ENCODE peak calls at places on chromosomes 11 and 22, in nine cellular contexts. M is thoracic aorta, T is iPS DF 6.9, A is neural progenitor cell, F is esophagus squamous epithelium, O is dorsolateral prefrontal cortex, D is lower lobe of right lung, S is HAP-1, I is SK-N-SH. L is an unnamed sample.

GRCh38 chr11:43983221-43983795 is 40.9 kb downstream of the C11orf96 start:
- DNase-seq in F (no peak), O (no peak), A (no peak), M (no peak), D (no peak), S (no peak), T (no peak), I (no peak), L (no peak)

GRCh38 chr22:27310966-27311665 is 490.4 kb downstream of the MN1 start:
- DNase-seq in D (no peak), I (no peak), M (no peak), O (no peak), T (no peak), A (peak; percentile 58), S (no peak), F (no peak), L (no peak)

GRCh38 chr22:45179276-45180049 is 15.7 kb downstream of the NUP50 start:
- DNase-seq in O (no peak), D (no peak), F (no peak), A (no peak), T (no peak), S (no peak), I (no peak), M (no peak), L (no peak)

GRCh38 chr22:17951315-17951714 is 73.0 kb downstream of the MICAL3 start:
- DNase-seq in S (no peak), T (no peak), F (no peak), D (no peak), I (no peak), A (no peak), M (no peak), O (no peak), L (no peak)

GRCh38 chr22:37741312-37741795 is 44.5 kb downstream of the TRIOBP start:
- DNase-seq in D (peak; percentile 82), S (no peak), A (peak; percentile 27), M (no peak), I (peak; percentile 95), O (no peak), F (no peak), T (no peak), L (peak; percentile 90)

GRCh38 chr11:1401656-1402221 is 12.0 kb downstream of the BRSK2 start:
- DNase-seq in S (peak; percentile 21), A (peak; percentile 93), D (peak; percentile 72), T (no peak), M (no peak), O (peak; percentile 72), F (no peak), I (peak; percentile 94), L (peak; percentile 67)

GRCh38 chr11:127656266-127656879 is 655.8 kb upstream of the KIRREL3 start:
- DNase-seq in S (no peak), D (no peak), T (no peak), F (no peak), I (no peak), O (no peak), M (no peak), A (no peak), L (no peak)

GRCh38 chr11:69890476-69890875 is 71.3 kb upstream of the FGF3 start:
- DNase-seq in F (no peak), T (no peak), A (no peak), D (no peak), S (no peak), M (no peak), I (no peak), O (no peak), L (no peak)

GRCh38 chr11:71339178-71339881 is 87.0 kb upstream of the SHANK2 start:
- DNase-seq in I (no peak), D (no peak), M (no peak), O (no peak), A (no peak), S (no peak), F (no peak), T (no peak), L (no peak)

GRCh38 chr11:41237386-41237785 is 222.1 kb downstream of the LRRC4C start:
- DNase-seq in T (no peak), I (no peak), A (peak; percentile 12), F (no peak), M (no peak), O (no peak), D (no peak), S (no peak), L (no peak)

DNA sequence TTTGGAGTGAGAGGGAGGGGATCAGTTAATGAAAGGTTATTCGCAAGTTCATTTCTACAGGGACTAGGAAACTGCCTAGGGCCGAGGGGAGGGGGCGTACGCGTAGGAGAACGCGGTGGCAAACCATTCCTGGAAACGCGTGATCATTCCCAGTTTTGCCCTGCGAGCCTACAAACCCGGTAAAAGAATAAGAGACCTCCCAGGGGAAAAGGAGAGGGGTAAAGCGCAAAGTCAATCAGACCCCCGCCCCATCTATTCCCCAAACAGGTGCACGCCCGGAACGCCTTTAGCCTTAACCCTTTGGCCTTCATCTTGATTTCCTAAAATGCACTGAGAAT is 5.3 kb downstream of the BSX start:
- DNase-seq in T (no peak), F (no peak), O (no peak), M (no peak), S (no peak), D (no peak), I (no peak), A (no peak), L (no peak)
- H3K27me3 ChIP-seq in T (peaks cover 76% of the 10 kb centered on the region), F (peaks cover 97% of the 10 kb centered on the region), O (peaks cover 38% of the 10 kb centered on the region), M (peaks cover 40% of the 10 kb centered on the region), S (peaks cover 81% of the 10 kb centered on the region), D (peaks cover 95% of the 10 kb centered on the region), I (peaks cover 41% of the 10 kb centered on the region), A (peaks cover 100% of the 10 kb centered on the region), L (peaks cover 29% of the 10 kb centered on the region)

GRCh38 chr22:32843300-32843699 is 41.8 kb downstream of the TIMP3 start:
- DNase-seq in I (no peak), A (no peak), O (no peak), T (no peak), D (no peak), M (no peak), S (no peak), F (no peak), L (no peak)

GRCh38 chr22:32839776-32840571 is 38.5 kb downstream of the TIMP3 start:
- DNase-seq in D (no peak), I (peak; percentile 33), M (no peak), F (no peak), T (no peak), A (peak; percentile 44), S (no peak), O (no peak), L (no peak)

GRCh38 chr22:32844251-32844650 is 42.7 kb downstream of the TIMP3 start:
- DNase-seq in A (no peak), M (no peak), O (no peak), I (no peak), T (no peak), F (no peak), D (no peak), S (no peak), L (no peak)

GRCh38 chr22:32841175-32841574 is 39.7 kb downstream of the TIMP3 start:
- DNase-seq in M (no peak), S (no peak), F (no peak), T (no peak), A (no peak), O (no peak), D (no peak), I (no peak), L (no peak)

GRCh38 chr22:32842486-32842885 is 41.0 kb downstream of the TIMP3 start:
- DNase-seq in S (no peak), T (no peak), D (no peak), F (no peak), A (no peak), M (no peak), O (no peak), I (no peak), L (no peak)
- H3K27me3 ChIP-seq in S (no peaks in the 10 kb centered on the region), T (no peaks in the 10 kb centered on the region), D (no peaks in the 10 kb centered on the region), F (peaks cover 4% of the 10 kb centered on the region), A (no peaks in the 10 kb centered on the region), M (no peaks in the 10 kb centered on the region), O (no peaks in the 10 kb centered on the region), I (no peaks in the 10 kb centered on the region), L (no peaks in the 10 kb centered on the region)

GRCh38 chr11:75148436-75148983 is 2.4 kb upstream of the SLCO2B1 start:
- DNase-seq in O (no peak), S (no peak), D (no peak), M (no peak), A (no peak), F (no peak), T (no peak), I (no peak), L (no peak)
- H3K27me3 ChIP-seq in O (no peaks in the 10 kb centered on the region), S (peaks cover 6% of the 10 kb centered on the region), D (no peaks in the 10 kb centered on the region), M (no peaks in the 10 kb centered on the region), A (no peaks in the 10 kb centered on the region), F (no peaks in the 10 kb centered on the region), T (no peaks in the 10 kb centered on the region), I (peaks cover 7% of the 10 kb centered on the region), L (no peaks in the 10 kb centered on the region)

GRCh38 chr11:118162846-118163245 is 10.2 kb upstream of the SCN4B start:
- DNase-seq in I (no peak), O (no peak), S (no peak), M (no peak), T (no peak), A (no peak), F (no peak), D (no peak), L (no peak)
- H3K27me3 ChIP-seq in I (peaks cover 44% of the 10 kb centered on the region), O (no peaks in the 10 kb centered on the region), S (peaks cover 10% of the 10 kb centered on the region), M (no peaks in the 10 kb centered on the region), T (peaks cover 7% of the 10 kb centered on the region), A (peaks cover 53% of the 10 kb centered on the region), F (peaks cover 64% of the 10 kb centered on the region), D (no peaks in the 10 kb centered on the region), L (no peaks in the 10 kb centered on the region)

DNA sequence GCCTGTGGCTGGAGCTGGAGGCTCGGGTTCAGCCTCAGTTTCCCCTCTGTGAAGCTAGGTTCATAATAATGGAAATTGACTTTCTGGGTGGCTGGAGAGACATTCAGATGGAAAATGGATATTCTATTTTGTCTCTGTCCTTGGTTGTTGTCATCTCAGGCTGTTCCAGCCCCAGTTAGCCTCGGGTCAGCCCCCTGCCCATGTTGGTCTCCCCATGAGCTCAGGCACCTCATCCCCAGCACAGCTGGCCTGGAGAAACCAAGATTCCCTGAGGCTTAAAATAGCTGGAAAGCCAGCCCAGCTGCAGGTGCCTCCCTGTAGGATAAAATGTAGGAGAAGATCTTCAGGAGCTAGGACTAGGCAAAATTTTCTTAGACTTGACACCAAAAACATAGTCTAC is 129.5 kb downstream of the MED15 start:
- DNase-seq in D (no peak), S (no peak), M (no peak), A (no peak), I (no peak), O (no peak), T (no peak), F (no peak), L (no peak)
- H3K27me3 ChIP-seq in D (no peaks in the 10 kb centered on the region), S (peaks cover 8% of the 10 kb centered on the region), M (no peaks in the 10 kb centered on the region), A (no peaks in the 10 kb centered on the region), I (no peaks in the 10 kb centered on the region), O (no peaks in the 10 kb centered on the region), T (no peaks in the 10 kb centered on the region), F (peaks cover 67% of the 10 kb centered on the region), L (no peaks in the 10 kb centered on the region)

DNA sequence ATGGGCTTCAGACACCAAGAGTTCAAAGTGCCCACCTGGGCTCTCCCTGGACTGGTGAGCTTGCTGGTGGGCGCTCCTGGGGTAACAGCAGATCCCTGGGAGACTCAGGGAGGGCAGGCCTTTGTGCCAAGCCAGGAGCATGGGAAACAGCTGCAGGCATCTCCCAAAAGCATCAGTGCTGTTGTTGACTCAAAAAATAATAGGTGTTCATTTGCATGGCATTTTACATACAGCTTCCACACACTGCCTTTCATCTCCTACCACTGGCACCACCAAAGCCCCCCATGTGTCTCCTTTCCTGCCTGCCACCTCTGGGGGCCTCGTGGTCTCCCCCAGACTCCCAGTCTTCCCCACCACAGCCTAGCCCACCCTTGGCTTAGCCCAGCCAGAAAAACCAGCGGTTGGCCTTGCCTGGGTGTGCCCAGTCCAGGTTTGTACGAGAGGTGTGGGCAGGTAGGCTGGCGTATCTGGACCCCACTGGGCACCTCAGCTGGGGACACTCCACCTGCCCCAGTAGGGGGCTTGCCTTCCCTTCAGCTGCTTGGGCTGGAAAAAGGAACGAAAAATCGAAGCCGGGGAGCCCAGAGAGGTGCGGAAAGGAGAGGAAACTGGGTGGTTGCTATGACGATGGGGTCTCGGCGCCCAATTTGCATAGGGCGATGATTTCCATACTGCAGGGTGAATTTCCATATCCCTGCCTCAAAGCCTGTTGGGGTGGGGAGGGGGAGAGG is 15.0 kb downstream of the POU2F3 start:
- DNase-seq in D (no peak), I (no peak), S (no peak), M (no peak), A (no peak), O (no peak), T (peak; percentile 72), F (no peak), L (no peak)
- H3K27me3 ChIP-seq in D (peaks cover 43% of the 10 kb centered on the region), I (peaks cover 26% of the 10 kb centered on the region), S (peaks cover 27% of the 10 kb centered on the region), M (no peaks in the 10 kb centered on the region), A (peaks cover 15% of the 10 kb centered on the region), O (no peaks in the 10 kb centered on the region), T (no peaks in the 10 kb centered on the region), F (peaks cover 64% of the 10 kb centered on the region), L (no peaks in the 10 kb centered on the region)